ENCODE peak calls at places on chromosomes 3 and 15, in four cellular contexts. K, N, G and J are unnamed samples.
A peak's percentile ranks its signal among the peaks of the same experiment; 100 is the strongest.

GRCh38 chr15:44738340-44738984 is 2.1 kb downstream of the TRIM69 start:
- DNase-seq in G (peak; percentile 29), N (no peak), K (no peak), J (peak; percentile 56)

GRCh38 chr15:56040081-56041035 is 46.9 kb upstream of the NEDD4 start:
- DNase-seq in K (no peak), G (no peak), N (peak; percentile 25), J (no peak)

GRCh38 chr3:85304360-85304964 is 345.7 kb downstream of the CADM2 start:
- DNase-seq in K (no peak), G (peak; percentile 5), N (no peak), J (peak; percentile 3)

GRCh38 chr3:148789156-148789555 is 38.5 kb upstream of the CPB1 start:
- DNase-seq in G (no peak), N (no peak), K (no peak), J (no peak)

GRCh38 chr15:89114974-89115373 is 26.7 kb downstream of the ABHD2 start:
- DNase-seq in G (no peak), K (no peak), N (no peak), J (peak; percentile 30)

GRCh38 chr3:87128006-87128405 is 99.1 kb upstream of the CHMP2B start:
- DNase-seq in N (no peak), K (no peak), G (no peak), J (no peak)

GRCh38 chr15:77030928-77031375 is 36.0 kb downstream of the PSTPIP1 start:
- DNase-seq in K (no peak), N (no peak), G (no peak), J (peak; percentile 29)

GRCh38 chr15:84968301-84968700 is 13.4 kb upstream of the PDE8A start:
- DNase-seq in N (no peak), G (no peak), K (no peak), J (no peak)

GRCh38 chr15:49501586-49501985 is 78.5 kb downstream of the FGF7 start:
- DNase-seq in K (no peak), G (no peak), N (no peak), J (no peak)

GRCh38 chr3:125145751-125146475 is 66.6 kb downstream of the SLC12A8 start:
- DNase-seq in G (no peak), K (no peak), N (no peak), J (no peak)

GRCh38 chr15:58483316-58483715 is 51.5 kb downstream of the LIPC start:
- DNase-seq in G (no peak), N (no peak), K (no peak), J (no peak)

GRCh38 chr15:74027688-74028087 is 33.2 kb downstream of the PML start:
- DNase-seq in K (no peak), N (no peak), G (no peak), J (no peak)

GRCh38 chr3:23810342-23811116 is 4.8 kb downstream of the UBE2E1 start:
- DNase-seq in G (peak; percentile 50), N (peak; percentile 59), K (no peak), J (peak; percentile 87)

GRCh38 chr3:99704417-99704816 is 66.0 kb downstream of the COL8A1 start:
- DNase-seq in K (no peak), N (no peak), G (no peak), J (no peak)

GRCh38 chr3:139111392-139112229 is 66.9 kb upstream of the PRR23C start:
- DNase-seq in G (peak; percentile 64), K (no peak), N (peak; percentile 10), J (peak; percentile 69)

GRCh38 chr3:11582123-11582968 is 61.4 kb downstream of the VGLL4 start:
- DNase-seq in K (no peak), N (no peak), G (no peak), J (peak; percentile 60)

GRCh38 chr3:30114918-30115317 is 491.5 kb upstream of the TGFBR2 start:
- DNase-seq in G (no peak), N (no peak), K (no peak), J (no peak)

GRCh38 chr3:16470590-16470989 is 42.9 kb downstream of the RFTN1 start:
- DNase-seq in G (no peak), N (no peak), K (no peak), J (no peak)

GRCh38 chr3:38136272-38136806 is 588 bp downstream of the ACAA1 start:
- DNase-seq in N (no peak), K (no peak), G (peak; percentile 57), J (peak; percentile 59)

GRCh38 chr15:89112341-89112971 is 24.2 kb downstream of the ABHD2 start:
- DNase-seq in K (peak; percentile 38), G (no peak), N (no peak), J (no peak)

GRCh38 chr3:80553211-80553610 is 785.4 kb upstream of the ROBO1 start:
- DNase-seq in K (no peak), G (no peak), N (no peak), J (no peak)

GRCh38 chr3:79871656-79872055 is 103.9 kb upstream of the ROBO1 start:
- DNase-seq in K (no peak), N (no peak), G (no peak), J (no peak)

GRCh38 chr3:34285465-34286188 is 487.2 kb downstream of the PDCD6IP start:
- DNase-seq in K (no peak), N (no peak), G (no peak), J (no peak)

GRCh38 chr3:168124791-168125190 is 29.1 kb upstream of the GOLIM4 start:
- DNase-seq in G (no peak), K (no peak), N (no peak), J (no peak)

GRCh38 chr3:42673082-42673481 is 12.3 kb upstream of the KLHL40 start:
- DNase-seq in K (no peak), N (no peak), G (no peak), J (no peak)

GRCh38 chr3:58419782-58420512 is 13.7 kb downstream of the PDHB start:
- DNase-seq in N (no peak), K (peak; percentile 32), G (peak; percentile 12), J (no peak)

GRCh38 chr3:113695818-113696645 is at the start of gene USF3:
- DNase-seq in G (peak; percentile 91), K (peak; percentile 30), N (peak; percentile 15), J (peak; percentile 95)

GRCh38 chr15:40911139-40911538 is 16.9 kb downstream of the VPS18 start:
- DNase-seq in G (no peak), N (no peak), K (no peak), J (peak; percentile 62)

GRCh38 chr3:69967156-69967555 is 32.4 kb upstream of the SAMMSON start:
- DNase-seq in N (no peak), G (no peak), K (no peak), J (no peak)

GRCh38 chr3:194869482-194870169 is 183.9 kb downstream of the FAM43A start:
- DNase-seq in G (no peak), N (no peak), K (no peak), J (no peak)

GRCh38 chr3:46405301-46406079 is 1.4 kb downstream of the CCR5AS start:
- DNase-seq in N (no peak), G (no peak), K (no peak), J (no peak)

GRCh38 chr15:66617137-66618090 is 51.6 kb upstream of the LCTL start:
- DNase-seq in G (no peak), K (no peak), N (no peak), J (no peak)

GRCh38 chr3:57706462-57706861 is 13.6 kb upstream of the DENND6A start:
- DNase-seq in G (no peak), K (no peak), N (no peak), J (no peak)

DNA sequence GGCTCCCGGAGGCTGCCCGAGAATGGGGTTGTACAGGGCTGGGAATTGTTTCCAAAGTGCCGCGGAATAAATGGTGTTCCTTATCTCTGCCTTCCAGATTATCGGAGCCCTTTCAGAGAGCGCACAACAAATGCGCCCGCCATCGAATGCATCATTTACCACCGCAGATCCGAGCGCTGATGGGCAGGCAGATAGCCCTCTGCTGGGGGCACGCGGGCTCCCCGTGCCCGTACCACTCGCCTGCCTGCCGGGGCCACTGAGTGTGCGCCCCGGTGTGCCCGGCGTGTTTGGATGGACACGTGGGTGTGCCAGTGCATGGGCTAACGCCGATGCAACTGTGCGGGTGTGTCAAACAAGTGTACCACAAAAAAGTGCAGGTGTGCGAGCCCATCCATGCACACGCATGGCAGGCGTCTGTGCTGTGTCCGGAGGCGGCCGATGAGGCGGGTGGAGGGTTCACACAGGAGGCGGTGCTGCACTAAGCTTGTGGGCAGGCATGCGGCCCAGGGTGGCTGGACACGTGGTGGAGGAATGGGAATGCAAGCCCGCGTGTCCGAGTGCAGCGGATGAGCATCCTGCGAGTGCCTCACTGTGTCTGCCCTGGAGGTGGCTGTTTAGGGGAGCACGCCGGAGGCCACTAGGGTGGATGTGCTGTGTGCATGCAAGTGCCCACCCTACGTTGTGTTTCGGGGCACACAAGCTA is 3.8 kb upstream of the GATA2 start:
- DNase-seq in K (no peak), G (no peak), N (no peak), J (peak; percentile 73)
- H3K4me3 ChIP-seq in K (no peak overlapping the region), G (peak overlapping the region; percentile 18), N (peak overlapping the region; percentile 45), J (peak overlapping the region; percentile 58)

DNA sequence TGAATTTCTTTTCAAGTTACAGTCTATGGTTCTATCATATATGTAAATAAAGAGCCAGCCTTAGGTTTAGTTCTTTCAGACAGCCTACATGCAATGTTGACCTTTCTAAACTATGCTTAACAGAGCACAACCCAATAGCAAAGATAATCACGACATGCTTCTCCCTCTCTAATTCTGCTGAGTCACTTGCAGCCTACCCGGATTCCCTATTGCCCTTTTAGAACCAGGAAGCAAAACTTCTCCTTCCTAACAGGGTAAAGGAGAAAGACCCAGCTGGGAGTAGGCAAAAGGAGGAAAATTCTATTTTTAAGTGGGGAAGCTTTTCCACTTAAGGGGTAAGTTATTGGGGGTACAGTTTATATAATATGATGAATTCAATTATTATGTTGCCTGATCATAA is 79.3 kb downstream of the SLC7A14 start:
- DNase-seq in N (no peak), K (no peak), G (no peak), J (no peak)
- H2AFZ ChIP-seq in N (peak overlapping the region; percentile 46), K (no peak overlapping the region), G (no peak overlapping the region), J (peak overlapping the region; percentile 75)

GRCh38 chr15:79314186-79314585 is 3.3 kb downstream of the TMED3 start:
- DNase-seq in G (no peak), N (no peak), K (no peak), J (no peak)

GRCh38 chr15:79311901-79312553 is 1.1 kb downstream of the TMED3 start:
- DNase-seq in N (no peak), G (no peak), K (peak; percentile 24), J (peak; percentile 9)

GRCh38 chr15:79315623-79316328 is 4.9 kb downstream of the TMED3 start:
- DNase-seq in N (no peak), K (no peak), G (no peak), J (no peak)

GRCh38 chr15:79314811-79315210 is 3.9 kb downstream of the TMED3 start:
- DNase-seq in G (no peak), N (no peak), K (no peak), J (no peak)

GRCh38 chr15:79316864-79317263 is 6.0 kb downstream of the TMED3 start:
- DNase-seq in N (no peak), G (no peak), K (no peak), J (no peak)
- TF ChIP-seq NRF1 in N (no peak), G (no peak), K (no peak), J (no peak)

GRCh38 chr15:71304681-71305080 is 189.4 kb downstream of the THSD4 start:
- DNase-seq in N (no peak), K (no peak), G (no peak), J (no peak)
- H3K4me3 ChIP-seq in N (no peak overlapping the region), K (no peak overlapping the region), G (no peak overlapping the region), J (no peak overlapping the region)

GRCh38 chr15:95709959-95710695 is 620.4 kb upstream of the NR2F2 start:
- DNase-seq in G (peak; percentile 66), N (no peak), K (no peak), J (no peak)
- H2AFZ ChIP-seq in G (no peak overlapping the region), N (no peak overlapping the region), K (no peak overlapping the region), J (no peak overlapping the region)